ENCODE peak calls at places on chromosomes 1 and 21, in eight cellular contexts. One of them, this sample, is unnamed.

GRCh38 chr1:91791103-91791502 is 94.8 kb downstream of the TGFBR3 start:
- DNase-seq in neural crest cell: no peak
- DNase-seq in COLO829: no peak
- DNase-seq in neuronal stem cell: peak; percentile 54
- DNase-seq in occipital lobe: no peak
- DNase-seq in endodermal cell: peak; percentile 78
- DNase-seq in cardiac muscle cell: no peak
- DNase-seq in NCI-H2171: no peak
- DNase-seq in this sample: peak; percentile 77

GRCh38 chr1:71561729-71562128 is 480.9 kb upstream of the ZRANB2 start:
- DNase-seq in occipital lobe: no peak
- DNase-seq in endodermal cell: no peak
- DNase-seq in NCI-H2171: no peak
- DNase-seq in cardiac muscle cell: peak; percentile 73
- DNase-seq in neural crest cell: no peak
- DNase-seq in neuronal stem cell: no peak
- DNase-seq in COLO829: peak; percentile 73
- DNase-seq in this sample: no peak

GRCh38 chr1:116453906-116454305 is 80.9 kb downstream of the ATP1A1 start:
- DNase-seq in NCI-H2171: no peak
- DNase-seq in occipital lobe: no peak
- DNase-seq in neuronal stem cell: no peak
- DNase-seq in cardiac muscle cell: no peak
- DNase-seq in COLO829: no peak
- DNase-seq in endodermal cell: peak; percentile 74
- DNase-seq in neural crest cell: no peak
- DNase-seq in this sample: no peak

GRCh38 chr1:65939636-65940035 is 146.9 kb downstream of the PDE4B start:
- DNase-seq in NCI-H2171: no peak
- DNase-seq in endodermal cell: no peak
- DNase-seq in COLO829: no peak
- DNase-seq in occipital lobe: no peak
- DNase-seq in neuronal stem cell: no peak
- DNase-seq in cardiac muscle cell: peak; percentile 59
- DNase-seq in neural crest cell: no peak
- DNase-seq in this sample: no peak

GRCh38 chr1:1783320-1783719 is 5.0 kb upstream of the NADK start:
- DNase-seq in COLO829: no peak
- DNase-seq in cardiac muscle cell: no peak
- DNase-seq in occipital lobe: no peak
- DNase-seq in NCI-H2171: no peak
- DNase-seq in neural crest cell: no peak
- DNase-seq in neuronal stem cell: no peak
- DNase-seq in endodermal cell: peak; percentile 64
- DNase-seq in this sample: no peak

GRCh38 chr1:246622035-246622652 is 55.9 kb downstream of the CNST start:
- DNase-seq in cardiac muscle cell: no peak
- DNase-seq in COLO829: no peak
- DNase-seq in occipital lobe: no peak
- DNase-seq in neuronal stem cell: no peak
- DNase-seq in endodermal cell: no peak
- DNase-seq in NCI-H2171: no peak
- DNase-seq in neural crest cell: no peak
- DNase-seq in this sample: no peak

GRCh38 chr1:24048205-24048869 is 63.6 kb downstream of the MYOM3 start:
- DNase-seq in NCI-H2171: no peak
- DNase-seq in endodermal cell: no peak
- DNase-seq in occipital lobe: no peak
- DNase-seq in cardiac muscle cell: no peak
- DNase-seq in COLO829: no peak
- DNase-seq in neuronal stem cell: no peak
- DNase-seq in neural crest cell: no peak
- DNase-seq in this sample: no peak

GRCh38 chr1:22749919-22750670 is 39.5 kb downstream of the EPHB2 start:
- DNase-seq in occipital lobe: peak; percentile 6
- DNase-seq in cardiac muscle cell: peak; percentile 93
- DNase-seq in neural crest cell: no peak
- DNase-seq in COLO829: no peak
- DNase-seq in endodermal cell: no peak
- DNase-seq in neuronal stem cell: no peak
- DNase-seq in NCI-H2171: peak; percentile 22
- DNase-seq in this sample: no peak

GRCh38 chr1:10213186-10213585 is 2.8 kb downstream of the KIF1B start:
- DNase-seq in neuronal stem cell: no peak
- DNase-seq in neural crest cell: no peak
- DNase-seq in cardiac muscle cell: no peak
- DNase-seq in occipital lobe: no peak
- DNase-seq in COLO829: no peak
- DNase-seq in NCI-H2171: no peak
- DNase-seq in endodermal cell: no peak
- DNase-seq in this sample: no peak

GRCh38 chr1:153697191-153697872 is 18.8 kb downstream of the NPR1 start:
- DNase-seq in occipital lobe: no peak
- DNase-seq in neural crest cell: no peak
- DNase-seq in COLO829: no peak
- DNase-seq in neuronal stem cell: no peak
- DNase-seq in NCI-H2171: no peak
- DNase-seq in cardiac muscle cell: peak; percentile 97
- DNase-seq in endodermal cell: peak; percentile 91
- DNase-seq in this sample: no peak

GRCh38 chr21:39232926-39233325 is 49.7 kb upstream of the PSMG1 start:
- DNase-seq in neural crest cell: no peak
- DNase-seq in COLO829: no peak
- DNase-seq in endodermal cell: no peak
- DNase-seq in neuronal stem cell: no peak
- DNase-seq in NCI-H2171: no peak
- DNase-seq in cardiac muscle cell: peak; percentile 9
- DNase-seq in occipital lobe: no peak
- DNase-seq in this sample: no peak

GRCh38 chr21:32819702-32820101 is 48.1 kb upstream of the PAXBP1 start:
- DNase-seq in neural crest cell: no peak
- DNase-seq in cardiac muscle cell: peak; percentile 93
- DNase-seq in COLO829: no peak
- DNase-seq in endodermal cell: no peak
- DNase-seq in neuronal stem cell: no peak
- DNase-seq in occipital lobe: no peak
- DNase-seq in NCI-H2171: no peak
- DNase-seq in this sample: no peak

GRCh38 chr1:223620297-223620900 is 45.1 kb downstream of the CAPN8 start:
- DNase-seq in neuronal stem cell: no peak
- DNase-seq in COLO829: no peak
- DNase-seq in endodermal cell: no peak
- DNase-seq in cardiac muscle cell: no peak
- DNase-seq in neural crest cell: no peak
- DNase-seq in NCI-H2171: no peak
- DNase-seq in occipital lobe: no peak
- DNase-seq in this sample: no peak

GRCh38 chr1:51924455-51924854 is 45.9 kb upstream of the NRDC start:
- DNase-seq in endodermal cell: no peak
- DNase-seq in occipital lobe: no peak
- DNase-seq in neuronal stem cell: no peak
- DNase-seq in neural crest cell: no peak
- DNase-seq in COLO829: no peak
- DNase-seq in cardiac muscle cell: no peak
- DNase-seq in NCI-H2171: no peak
- DNase-seq in this sample: no peak

GRCh38 chr21:32578107-32578691 is 7.1 kb downstream of the TCP10L start:
- DNase-seq in endodermal cell: peak; percentile 88
- DNase-seq in NCI-H2171: no peak
- DNase-seq in neural crest cell: no peak
- DNase-seq in neuronal stem cell: no peak
- DNase-seq in COLO829: no peak
- DNase-seq in occipital lobe: no peak
- DNase-seq in cardiac muscle cell: peak; percentile 22
- DNase-seq in this sample: no peak

GRCh38 chr1:39711359-39712340 is 20.4 kb upstream of the HPCAL4 start:
- DNase-seq in endodermal cell: peak; percentile 86
- DNase-seq in occipital lobe: no peak
- DNase-seq in cardiac muscle cell: peak; percentile 88
- DNase-seq in COLO829: no peak
- DNase-seq in neuronal stem cell: no peak
- DNase-seq in NCI-H2171: no peak
- DNase-seq in neural crest cell: no peak
- DNase-seq in this sample: no peak

GRCh38 chr1:163820748-163821147 is 499.0 kb downstream of the NUF2 start:
- DNase-seq in NCI-H2171: no peak
- DNase-seq in occipital lobe: no peak
- DNase-seq in neuronal stem cell: no peak
- DNase-seq in COLO829: no peak
- DNase-seq in cardiac muscle cell: peak; percentile 22
- DNase-seq in neural crest cell: no peak
- DNase-seq in endodermal cell: no peak
- DNase-seq in this sample: no peak

GRCh38 chr1:153001382-153001781 is at the start of gene SPRR3:
- DNase-seq in neural crest cell: no peak
- DNase-seq in COLO829: no peak
- DNase-seq in endodermal cell: no peak
- DNase-seq in occipital lobe: no peak
- DNase-seq in NCI-H2171: no peak
- DNase-seq in cardiac muscle cell: no peak
- DNase-seq in neuronal stem cell: no peak
- DNase-seq in this sample: no peak

GRCh38 chr21:35395728-35396127 is 346.6 kb upstream of the RUNX1 start:
- DNase-seq in NCI-H2171: no peak
- DNase-seq in occipital lobe: no peak
- DNase-seq in neural crest cell: no peak
- DNase-seq in endodermal cell: no peak
- DNase-seq in neuronal stem cell: no peak
- DNase-seq in cardiac muscle cell: peak; percentile 47
- DNase-seq in COLO829: no peak
- DNase-seq in this sample: no peak

GRCh38 chr1:151003175-151003574 is 3.5 kb downstream of the MINDY1 start:
- DNase-seq in COLO829: no peak
- DNase-seq in occipital lobe: no peak
- DNase-seq in endodermal cell: no peak
- DNase-seq in NCI-H2171: no peak
- DNase-seq in neural crest cell: no peak
- DNase-seq in cardiac muscle cell: no peak
- DNase-seq in neuronal stem cell: no peak
- DNase-seq in this sample: no peak

GRCh38 chr21:42688841-42689371 is 35.5 kb downstream of the PDE9A start:
- DNase-seq in neural crest cell: no peak
- DNase-seq in neuronal stem cell: no peak
- DNase-seq in occipital lobe: no peak
- DNase-seq in COLO829: no peak
- DNase-seq in NCI-H2171: no peak
- DNase-seq in cardiac muscle cell: no peak
- DNase-seq in endodermal cell: peak; percentile 64
- DNase-seq in this sample: peak; percentile 43

GRCh38 chr1:108592030-108592759 is 32.3 kb downstream of the EEIG2 start:
- DNase-seq in COLO829: no peak
- DNase-seq in cardiac muscle cell: peak; percentile 15
- DNase-seq in NCI-H2171: no peak
- DNase-seq in neural crest cell: no peak
- DNase-seq in occipital lobe: no peak
- DNase-seq in neuronal stem cell: no peak
- DNase-seq in endodermal cell: no peak
- DNase-seq in this sample: no peak

GRCh38 chr1:54645806-54646676 is 4.5 kb downstream of the MROH7 start:
- DNase-seq in neural crest cell: no peak
- DNase-seq in NCI-H2171: no peak
- DNase-seq in cardiac muscle cell: peak; percentile 25
- DNase-seq in COLO829: no peak
- DNase-seq in occipital lobe: no peak
- DNase-seq in endodermal cell: no peak
- DNase-seq in neuronal stem cell: no peak
- DNase-seq in this sample: no peak